ENCODE peak calls at places on chromosomes 5 and 9, in four cellular contexts. M is CD4-positive, alpha-beta memory T cell; Y is adrenal gland; S is tibial artery. J is an unnamed sample. For H3K27me3, the result is how much of the 10 kb centered on the place peaks cover.

GRCh38 chr9:130835441-130836298 is 616 bp downstream of the ABL1 start:
- DNase-seq in Y (peak), S (no peak), M (peak), J (no peak)

GRCh38 chr9:95455714-95456113 is 61.1 kb downstream of the PTCH1 start:
- DNase-seq in Y (no peak), S (no peak), M (no peak), J (no peak)

GRCh38 chr5:142817031-142817430 is 46.9 kb downstream of the ARHGAP26 start:
- DNase-seq in M (no peak), S (no peak), Y (no peak), J (no peak)

GRCh38 chr9:81522721-81523551 is 166.4 kb downstream of the TLE1 start:
- DNase-seq in Y (peak), M (no peak), S (no peak), J (peak)

GRCh38 chr5:143837306-143837848 is 25.4 kb downstream of the HMHB1 start:
- DNase-seq in M (no peak), S (no peak), Y (no peak), J (no peak)

GRCh38 chr9:61671276-61671973 is 481.6 kb downstream of the SPATA31A7 start:
- DNase-seq in Y (peak), S (no peak), M (no peak), J (no peak)

GRCh38 chr9:83061036-83061435 is 1.9 kb downstream of the RASEF start:
- DNase-seq in Y (no peak), S (no peak), M (no peak), J (no peak)

GRCh38 chr9:18877984-18878383 is 155.0 kb downstream of the SAXO1 start:
- DNase-seq in M (no peak), S (no peak), Y (no peak), J (no peak)

GRCh38 chr5:78419396-78419795 is 59.0 kb downstream of the SCAMP1 start:
- DNase-seq in Y (no peak), S (no peak), M (no peak), J (no peak)

GRCh38 chr9:73152445-73152844 is 780 bp downstream of the ANXA1 start:
- DNase-seq in S (no peak), M (peak), Y (no peak), J (no peak)

GRCh38 chr5:96280946-96281393 is 152.1 kb downstream of the PCSK1 start:
- DNase-seq in S (no peak), Y (no peak), M (no peak), J (no peak)

GRCh38 chr9:133569891-133570651 is 35.6 kb downstream of the ADAMTSL2 start:
- DNase-seq in M (no peak), Y (no peak), S (no peak), J (no peak)

GRCh38 chr5:53777864-53778618 is 217.6 kb downstream of the NDUFS4 start:
- DNase-seq in Y (no peak), M (no peak), S (no peak), J (no peak)

GRCh38 chr5:112655513-112655912 is 82.2 kb upstream of the APC start:
- DNase-seq in S (no peak), Y (no peak), M (no peak), J (no peak)

GRCh38 chr5:93874491-93874890 is 133.1 kb upstream of the POU5F2 start:
- DNase-seq in S (no peak), M (no peak), Y (no peak), J (no peak)

GRCh38 chr5:169242849-169243186 is 58.1 kb downstream of the SLIT3 start:
- DNase-seq in M (no peak), Y (no peak), S (no peak), J (no peak)

GRCh38 chr5:74643160-74643562 is 2.6 kb upstream of the ENC1 start:
- DNase-seq in M (no peak), S (no peak), Y (peak), J (peak)

GRCh38 chr5:179318193-179318955 is 26.9 kb downstream of the ADAMTS2 start:
- DNase-seq in S (no peak), M (no peak), Y (no peak), J (no peak)

GRCh38 chr5:83000448-83000847 is 76.7 kb downstream of the TMEM167A start:
- DNase-seq in M (no peak), Y (no peak), S (no peak), J (no peak)

GRCh38 chr5:140011297-140011802 is 31.7 kb downstream of the NRG2 start:
- DNase-seq in M (no peak), S (no peak), Y (no peak), J (no peak)

GRCh38 chr9:126062158-126062929 is 264.3 kb upstream of the MVB12B start:
- DNase-seq in Y (no peak), M (no peak), S (no peak), J (no peak)

GRCh38 chr5:78696637-78697036 is 48.1 kb upstream of the LHFPL2 start:
- DNase-seq in M (no peak), Y (no peak), S (no peak), J (no peak)

GRCh38 chr9:126690431-126691051 is 76.8 kb downstream of the LMX1B start:
- DNase-seq in M (peak), Y (peak), S (no peak), J (peak)

GRCh38 chr9:80163889-80164288 is 592.1 kb downstream of the TLE4 start:
- DNase-seq in M (no peak), Y (no peak), S (no peak), J (no peak)

GRCh38 chr5:61665939-61666621 is 334.0 kb downstream of the ZSWIM6 start:
- DNase-seq in S (peak), M (no peak), Y (no peak), J (no peak)

DNA sequence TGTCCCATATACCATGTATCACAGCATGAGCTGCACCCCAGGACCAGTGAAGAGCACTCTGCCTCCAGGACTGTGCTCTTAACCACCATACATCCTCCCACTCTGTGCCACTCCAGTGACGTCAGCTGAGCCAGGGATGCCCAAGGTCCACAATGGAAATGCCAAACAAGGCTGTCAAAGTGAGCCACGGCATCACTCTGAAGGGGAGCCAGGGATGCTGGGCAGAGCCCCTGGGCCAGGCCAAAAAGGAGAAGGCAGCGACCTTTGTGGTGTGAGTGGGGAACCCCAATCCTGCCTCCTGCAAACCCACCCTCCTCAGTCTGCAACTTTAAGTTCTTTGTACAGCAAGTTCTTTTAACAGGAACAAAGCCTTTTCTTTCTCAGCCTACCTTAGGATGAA is 242.7 kb downstream of the SYK start:
- DNase-seq in M (no peak), S (no peak), Y (no peak), J (no peak)
- H3K27ac ChIP-seq in M (no peak), S (no peak), Y (no peak), J (no peak)

GRCh38 chr5:21067724-21068123 is 1079.7 kb upstream of the CDH18 start:
- DNase-seq in Y (no peak), M (no peak), S (no peak), J (no peak)

GRCh38 chr5:21071421-21071820 is 1083.4 kb upstream of the CDH18 start:
- DNase-seq in M (no peak), S (no peak), Y (no peak), J (no peak)

GRCh38 chr5:21071986-21072385 is 1084.0 kb upstream of the CDH18 start:
- DNase-seq in M (no peak), Y (no peak), S (no peak), J (no peak)

GRCh38 chr5:21070871-21071270 is 1082.9 kb upstream of the CDH18 start:
- DNase-seq in S (no peak), M (no peak), Y (no peak), J (no peak)
- H3K27me3 ChIP-seq in S (under half), M (under half), Y (under half), J (under half)

GRCh38 chr9:101435601-101436079 is at the start of gene ALDOB:
- DNase-seq in Y (no peak), M (no peak), S (no peak), J (no peak)
- H3K27ac ChIP-seq in Y (no peak), M (no peak), S (no peak), J (no peak)

DNA sequence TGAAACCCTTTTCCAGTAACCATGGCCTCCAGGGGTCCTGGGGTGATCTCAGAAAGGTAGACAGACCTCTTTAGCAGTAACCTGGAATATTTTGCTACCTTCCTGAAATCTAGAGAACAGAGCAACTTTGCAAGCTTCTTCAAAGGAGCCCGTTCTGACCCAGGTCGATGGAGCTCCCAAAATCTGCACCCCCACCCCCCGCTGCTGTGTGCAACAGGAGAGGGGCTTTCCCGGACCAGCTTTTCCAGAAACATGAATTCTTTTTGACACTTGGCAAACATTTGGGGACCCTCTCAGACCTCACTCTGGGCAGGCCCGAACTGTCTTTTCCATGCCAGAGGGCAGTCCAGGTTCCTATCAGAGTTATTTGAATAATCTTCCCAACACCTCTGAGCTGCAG is 65.3 kb downstream of the KCNIP1 start:
- DNase-seq in Y (no peak), S (no peak), M (no peak), J (no peak)
- H3K27me3 ChIP-seq in Y (under half), S (under half), M (under half), J (under half)

GRCh38 chr5:34698754-34699153 is 42.6 kb downstream of the RAI14 start:
- DNase-seq in M (no peak), S (no peak), Y (no peak), J (no peak)
- H3K27ac ChIP-seq in M (no peak), S (no peak), Y (no peak), J (no peak)

GRCh38 chr5:80037366-80037765 is 2.2 kb downstream of the THBS4 start:
- DNase-seq in S (no peak), M (no peak), Y (no peak), J (no peak)

GRCh38 chr5:80043187-80043586 is 8.0 kb downstream of the THBS4 start:
- DNase-seq in Y (no peak), M (no peak), S (no peak), J (no peak)

GRCh38 chr5:80036621-80037020 is 1.5 kb downstream of the THBS4 start:
- DNase-seq in S (no peak), M (no peak), Y (no peak), J (no peak)

GRCh38 chr5:80035839-80036238 is 691 bp downstream of the THBS4 start:
- DNase-seq in M (no peak), Y (no peak), S (no peak), J (no peak)

GRCh38 chr5:80041536-80041935 is 6.4 kb downstream of the THBS4 start:
- DNase-seq in S (no peak), Y (no peak), M (no peak), J (no peak)
- H3K27me3 ChIP-seq in S (under half), Y (under half), M (under half), J (under half)

DNA sequence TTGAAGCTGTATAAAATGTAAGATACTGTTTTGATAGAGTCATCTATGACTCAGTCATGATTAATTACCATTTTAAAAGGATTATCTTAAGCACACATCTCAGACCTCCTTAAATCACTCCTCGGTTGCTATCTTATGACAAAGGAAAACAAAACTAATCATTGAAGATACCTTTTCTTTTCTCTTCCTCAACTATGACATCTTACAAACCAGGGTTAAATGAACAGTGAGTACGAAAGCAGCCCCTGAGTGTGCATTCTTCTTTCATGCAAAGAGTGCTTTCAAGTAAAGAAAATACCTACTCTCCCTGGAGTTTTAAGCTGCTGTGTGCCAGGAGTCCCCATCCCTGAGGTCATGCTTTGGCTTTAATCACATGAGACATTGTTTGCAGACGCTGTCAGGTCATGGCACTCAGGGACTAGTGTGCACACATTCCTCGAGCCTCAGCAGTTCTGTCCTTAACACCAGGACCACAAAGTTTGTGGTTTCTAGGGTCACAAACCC is 86.7 kb upstream of the ICE1 start:
- DNase-seq in S (no peak), Y (peak), M (no peak), J (no peak)
- H3K27ac ChIP-seq in S (peak), Y (no peak), M (no peak), J (no peak)

GRCh38 chr9:107363511-107364182 is 80.6 kb downstream of the RAD23B start:
- DNase-seq in Y (no peak), S (no peak), M (no peak), J (no peak)
- H3K27me3 ChIP-seq in Y (under half), S (under half), M (under half), J (under half)

J was measured in HL-60.